ENCODE peak calls at places on chromosome 7, in nine cellular contexts. E is CD8-positive, alpha-beta T cell; R is RWPE1; X is PC-3; H is H9; F is lower lobe of right lung; A is ascending aorta; N is endothelial cell; V is Calu3. K is an unnamed sample.

GRCh38 chr7:1152492-1152891 is 7.5 kb downstream of the ZFAND2A start:
- DNase-seq in E (no peak), R (no peak), X (no peak), H (no peak), F (peak; percentile 14), A (no peak), N (no peak), V (no peak), K (no peak)

GRCh38 chr7:10913457-10913856 is 60.2 kb upstream of the PHF14 start:
- DNase-seq in E (no peak), R (no peak), X (no peak), H (no peak), F (no peak), A (no peak), N (no peak), V (no peak), K (peak; percentile 11)

GRCh38 chr7:75054744-75055527 is 18.7 kb downstream of the RCC1L start:
- DNase-seq in E (no peak), R (no peak), X (peak; percentile 8), H (no peak), F (peak; percentile 67), A (peak; percentile 92), N (no peak), V (no peak), K (no peak)

GRCh38 chr7:118094044-118094443 is 89.9 kb upstream of the LSM8 start:
- DNase-seq in E (no peak), R (no peak), X (peak; percentile 65), H (no peak), F (no peak), A (no peak), N (no peak), V (no peak), K (no peak)

GRCh38 chr7:138932870-138933269 is 48.3 kb downstream of the KIAA1549 start:
- DNase-seq in E (no peak), R (no peak), X (no peak), H (no peak), F (no peak), A (no peak), N (no peak), V (no peak), K (no peak)

GRCh38 chr7:2666588-2667250 is 21.3 kb upstream of the AMZ1 start:
- DNase-seq in E (no peak), R (no peak), X (no peak), H (no peak), F (no peak), A (no peak), N (no peak), V (no peak), K (no peak)

GRCh38 chr7:95420996-95421846 is 13.6 kb downstream of the PON2 start:
- DNase-seq in E (no peak), R (no peak), X (no peak), H (no peak), F (no peak), A (no peak), N (no peak), V (peak; percentile 5), K (no peak)

GRCh38 chr7:80307251-80307856 is 172.7 kb downstream of the GNAI1 start:
- DNase-seq in E (no peak), R (peak; percentile 11), X (peak; percentile 10), H (no peak), F (no peak), A (no peak), N (no peak), V (no peak), K (no peak)

GRCh38 chr7:122402235-122402634 is 97.7 kb upstream of the FEZF1 start:
- DNase-seq in E (no peak), R (no peak), X (no peak), H (no peak), F (no peak), A (no peak), N (no peak), V (no peak), K (no peak)

GRCh38 chr7:41705109-41705871 is 2.4 kb upstream of the INHBA start:
- DNase-seq in E (peak; percentile 24), R (peak; percentile 93), X (peak; percentile 94), H (peak; percentile 93), F (peak; percentile 94), A (peak; percentile 94), N (peak; percentile 89), V (peak; percentile 98), K (peak; percentile 86)

GRCh38 chr7:100897111-100897608 is 1.5 kb upstream of the ACHE start:
- DNase-seq in E (peak; percentile 58), R (no peak), X (peak; percentile 37), H (peak; percentile 64), F (no peak), A (no peak), N (peak; percentile 66), V (peak; percentile 49), K (peak; percentile 79)

GRCh38 chr7:131829911-131830310 is 273.5 kb upstream of the PODXL start:
- DNase-seq in E (no peak), R (no peak), X (no peak), H (peak; percentile 90), F (no peak), A (no peak), N (peak; percentile 69), V (no peak), K (peak; percentile 68)

GRCh38 chr7:100221767-100222444 is 2.2 kb downstream of the PVRIG start:
- DNase-seq in E (no peak), R (no peak), X (no peak), H (no peak), F (no peak), A (no peak), N (no peak), V (no peak), K (no peak)

GRCh38 chr7:138304071-138304320 is 156.1 kb upstream of the TRIM24 start:
- DNase-seq in E (no peak), R (no peak), X (no peak), H (no peak), F (no peak), A (no peak), N (no peak), V (no peak), K (no peak)

GRCh38 chr7:38451840-38452239 is 178.4 kb upstream of the TARP start:
- DNase-seq in E (no peak), R (peak; percentile 30), X (peak; percentile 62), H (no peak), F (no peak), A (no peak), N (no peak), V (no peak), K (no peak)
- TF ChIP-seq CTCF in E (no peak), R (peak; percentile 10), X (peak; percentile 57), H (peak; percentile 58), F (no peak), A (no peak), N (no peak), V (no peak), K (no peak)

DNA sequence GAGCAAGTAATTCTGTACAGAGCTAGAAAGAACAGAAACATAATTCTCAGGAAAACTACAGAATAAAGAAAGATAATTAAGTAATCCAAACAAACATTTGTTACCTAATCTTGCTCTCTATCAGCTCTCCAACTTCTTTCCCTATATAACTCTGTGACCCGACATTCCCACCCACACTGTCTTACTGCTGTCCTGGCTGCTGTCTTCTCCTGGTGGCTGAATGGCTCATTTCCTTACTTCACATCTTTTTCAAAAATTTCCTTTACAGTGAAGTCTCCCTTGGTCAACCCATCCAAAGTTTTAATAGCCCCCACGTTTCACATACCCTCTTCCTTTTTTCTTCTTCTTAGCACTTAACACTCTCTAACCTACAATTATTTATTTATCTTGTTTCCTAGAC is 64.0 kb downstream of the HYCC1 start:
- DNase-seq in E (no peak), R (no peak), X (no peak), H (no peak), F (no peak), A (no peak), N (no peak), V (no peak), K (no peak)
- TF ChIP-seq CTCF in E (no peak), R (no peak), X (no peak), H (peak; percentile 34), F (no peak), A (no peak), N (no peak), V (no peak), K (no peak)

GRCh38 chr7:28840515-28841125 is 117.5 kb downstream of the TRIL start:
- DNase-seq in E (no peak), R (peak; percentile 32), X (peak; percentile 18), H (no peak), F (no peak), A (no peak), N (no peak), V (no peak), K (no peak)
- TF ChIP-seq CTCF in E (no peak), R (peak; percentile 51), X (peak; percentile 64), H (peak; percentile 67), F (peak; percentile 46), A (peak; percentile 40), N (peak; percentile 48), V (peak; percentile 24), K (peak; percentile 38)

GRCh38 chr7:81503321-81503720 is 266.5 kb downstream of the HGF start:
- DNase-seq in E (no peak), R (no peak), X (no peak), H (no peak), F (no peak), A (no peak), N (no peak), V (no peak), K (no peak)

GRCh38 chr7:81510122-81510521 is 259.7 kb downstream of the HGF start:
- DNase-seq in E (no peak), R (no peak), X (no peak), H (no peak), F (no peak), A (no peak), N (no peak), V (no peak), K (no peak)

GRCh38 chr7:81503771-81504170 is 266.1 kb downstream of the HGF start:
- DNase-seq in E (no peak), R (no peak), X (no peak), H (no peak), F (no peak), A (no peak), N (no peak), V (no peak), K (no peak)

GRCh38 chr7:81507231-81507630 is 262.6 kb downstream of the HGF start:
- DNase-seq in E (no peak), R (no peak), X (no peak), H (no peak), F (no peak), A (no peak), N (no peak), V (no peak), K (no peak)

GRCh38 chr7:81506609-81507008 is 263.2 kb downstream of the HGF start:
- DNase-seq in E (no peak), R (no peak), X (no peak), H (no peak), F (no peak), A (no peak), N (no peak), V (no peak), K (no peak)
- TF ChIP-seq CTCF in E (no peak), R (no peak), X (no peak), H (no peak), F (no peak), A (no peak), N (no peak), V (no peak), K (no peak)

DNA sequence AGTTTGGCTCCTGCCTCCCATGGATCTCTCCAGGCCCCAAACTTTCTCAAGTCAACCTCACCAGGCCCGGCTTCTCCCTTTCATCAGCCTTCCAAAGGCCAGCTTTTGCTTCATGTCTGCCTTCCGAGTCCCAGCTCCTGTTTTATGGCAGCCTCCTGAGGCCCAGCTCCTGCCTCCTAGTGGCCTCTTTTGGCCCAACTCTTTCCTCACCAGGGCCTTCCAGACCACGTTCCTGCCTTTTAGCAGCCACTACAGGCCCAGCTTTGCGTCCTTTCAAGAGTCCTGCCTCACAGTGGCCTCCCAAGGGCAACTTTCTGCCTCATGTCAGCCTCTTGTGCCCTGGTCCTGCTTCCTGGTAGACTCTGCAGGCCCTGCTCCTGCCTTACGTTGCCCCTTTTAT is 15.3 kb upstream of the TMEM248 start:
- DNase-seq in E (no peak), R (no peak), X (no peak), H (peak; percentile 62), F (no peak), A (no peak), N (no peak), V (no peak), K (no peak)
- TF ChIP-seq CTCF in E (no peak), R (no peak), X (peak; percentile 42), H (peak; percentile 62), F (no peak), A (no peak), N (no peak), V (no peak), K (no peak)